ENCODE peak calls at places on chromosomes 5 and 9, in four cellular contexts. B is stimulated activated CD8-positive, alpha-beta memory T cell treated with anti-CD3 and anti-CD28 coated beads, Interleukin-4, amount 100 ng/mL, for 1 hour; T is mucosa of gallbladder; W is PC-9. O is an unnamed sample.

GRCh38 chr5:117892360-117892759 is 1096.0 kb downstream of the DTWD2 start:
- DNase-seq in B (no peak), T (no peak), W (no peak), O (no peak)

GRCh38 chr9:92637886-92638620 is 31.9 kb downstream of the IPPK start:
- DNase-seq in B (no peak), T (no peak), W (no peak), O (no peak)

GRCh38 chr9:16048129-16048528 is 495.3 kb downstream of the CCDC171 start:
- DNase-seq in B (no peak), T (no peak), W (no peak), O (no peak)

GRCh38 chr9:118558891-118559290 is 810.3 kb downstream of the BRINP1 start:
- DNase-seq in B (no peak), T (no peak), W (no peak), O (no peak)

GRCh38 chr9:37999501-38000189 is 69.4 kb downstream of the SHB start:
- DNase-seq in B (no peak), T (no peak), W (no peak), O (no peak)

GRCh38 chr9:477146-477545 is 262.5 kb downstream of the DOCK8 start:
- DNase-seq in B (no peak), T (no peak), W (no peak), O (no peak)

GRCh38 chr5:1720396-1721110 is 79.1 kb downstream of the MRPL36 start:
- DNase-seq in B (no peak), T (peak; percentile 5), W (no peak), O (no peak)

GRCh38 chr9:79617395-79617794 is 45.6 kb downstream of the TLE4 start:
- DNase-seq in B (no peak), T (peak; percentile 21), W (no peak), O (no peak)